ENCODE peak calls at places on chromosomes 5 and 9, in five cellular contexts. One of them, this sample, is unnamed.
A peak's percentile ranks its signal among the peaks of the same experiment; 100 is the strongest.

GRCh38 chr9:12933957-12934356 is 159.1 kb downstream of the LURAP1L start:
- DNase-seq in A549: peak; percentile 44
- DNase-seq in GM12878: no peak
- DNase-seq in K562: no peak
- DNase-seq in GM23338: peak; percentile 45
- DNase-seq in this sample: no peak

GRCh38 chr9:127008076-127008475 is 93.5 kb downstream of the RALGPS1 start:
- DNase-seq in A549: no peak
- DNase-seq in GM12878: no peak
- DNase-seq in K562: no peak
- DNase-seq in GM23338: no peak
- DNase-seq in this sample: no peak

GRCh38 chr5:82365744-82366228 is 87.6 kb upstream of the RPS23 start:
- DNase-seq in A549: peak; percentile 53
- DNase-seq in GM12878: no peak
- DNase-seq in K562: no peak
- DNase-seq in GM23338: no peak
- DNase-seq in this sample: peak; percentile 87

GRCh38 chr9:99023831-99024230 is 80.1 kb downstream of the COL15A1 start:
- DNase-seq in A549: no peak
- DNase-seq in GM12878: no peak
- DNase-seq in K562: no peak
- DNase-seq in GM23338: no peak
- DNase-seq in this sample: no peak

GRCh38 chr9:109286981-109287380 is 33.9 kb downstream of the EPB41L4B start:
- DNase-seq in A549: no peak
- DNase-seq in GM12878: no peak
- DNase-seq in K562: peak; percentile 56
- DNase-seq in GM23338: no peak
- DNase-seq in this sample: no peak

GRCh38 chr5:96605144-96605543 is 57.0 kb upstream of the CAST start:
- DNase-seq in A549: no peak
- DNase-seq in GM12878: no peak
- DNase-seq in K562: no peak
- DNase-seq in GM23338: no peak
- DNase-seq in this sample: no peak

GRCh38 chr5:119328753-119329602 is 26.8 kb upstream of the TNFAIP8 start:
- DNase-seq in A549: no peak
- DNase-seq in GM12878: no peak
- DNase-seq in K562: no peak
- DNase-seq in GM23338: no peak
- DNase-seq in this sample: no peak

GRCh38 chr9:92745236-92745790 is 19.3 kb downstream of the BICD2 start:
- DNase-seq in A549: no peak
- DNase-seq in GM12878: no peak
- DNase-seq in K562: no peak
- DNase-seq in GM23338: no peak
- DNase-seq in this sample: no peak

GRCh38 chr5:57225553-57225952 is 51.7 kb downstream of the GPBP1 start:
- DNase-seq in A549: no peak
- DNase-seq in GM12878: no peak
- DNase-seq in K562: no peak
- DNase-seq in GM23338: no peak
- DNase-seq in this sample: no peak

GRCh38 chr5:149471406-149472183 is 79.6 kb downstream of the CSNK1A1 start:
- DNase-seq in A549: peak; percentile 84
- DNase-seq in GM12878: no peak
- DNase-seq in K562: peak; percentile 54
- DNase-seq in GM23338: no peak
- DNase-seq in this sample: no peak

GRCh38 chr5:54317511-54318260 is 7.3 kb upstream of the ARL15 start:
- DNase-seq in A549: no peak
- DNase-seq in GM12878: no peak
- DNase-seq in K562: no peak
- DNase-seq in GM23338: no peak
- DNase-seq in this sample: no peak

GRCh38 chr5:126099077-126099476 is 324.1 kb upstream of the GRAMD2B start:
- DNase-seq in A549: no peak
- DNase-seq in GM12878: no peak
- DNase-seq in K562: no peak
- DNase-seq in GM23338: no peak
- DNase-seq in this sample: no peak

GRCh38 chr5:157870837-157871834 is 12.2 kb upstream of the CLINT1 start:
- DNase-seq in A549: peak; percentile 93
- DNase-seq in GM12878: no peak
- DNase-seq in K562: no peak
- DNase-seq in GM23338: no peak
- DNase-seq in this sample: peak; percentile 20

GRCh38 chr5:90983148-90983547 is 400.0 kb downstream of the ARRDC3 start:
- DNase-seq in A549: peak; percentile 95
- DNase-seq in GM12878: no peak
- DNase-seq in K562: peak; percentile 47
- DNase-seq in GM23338: no peak
- DNase-seq in this sample: peak; percentile 66
- TF ChIP-seq JUNB in A549: peak; percentile 97
- TF ChIP-seq JUNB in GM12878: no peak
- TF ChIP-seq JUNB in K562: no peak
- TF ChIP-seq JUNB in GM23338: no peak
- TF ChIP-seq JUNB in this sample: no peak

DNA sequence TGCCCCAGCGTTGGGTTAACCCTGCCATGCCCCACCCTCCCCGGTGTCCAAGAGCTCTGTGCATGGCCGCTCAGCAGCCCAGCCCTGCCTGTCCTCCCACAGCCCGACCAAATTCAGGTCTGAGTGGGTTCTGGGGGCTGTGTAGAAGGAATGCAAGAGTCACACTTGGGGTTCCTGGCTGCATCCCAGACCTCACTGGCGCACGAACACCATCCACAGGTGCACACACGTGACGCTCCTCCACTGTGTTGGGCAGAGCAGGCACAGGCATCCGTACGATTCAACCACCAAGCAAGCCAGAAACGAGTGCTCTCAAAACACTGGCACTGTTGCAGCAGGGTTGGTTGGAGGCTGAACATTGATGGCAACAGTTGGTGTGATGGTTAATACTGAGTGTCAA is 93.9 kb downstream of the OLFM1 start:
- DNase-seq in A549: no peak
- DNase-seq in GM12878: no peak
- DNase-seq in K562: no peak
- DNase-seq in GM23338: no peak
- DNase-seq in this sample: no peak
- TF ChIP-seq JUNB in A549: no peak
- TF ChIP-seq JUNB in GM12878: no peak
- TF ChIP-seq JUNB in K562: no peak
- TF ChIP-seq JUNB in GM23338: no peak
- TF ChIP-seq JUNB in this sample: no peak

GRCh38 chr9:133301253-133302230 is 26.5 kb upstream of the ABO start:
- DNase-seq in A549: no peak
- DNase-seq in GM12878: no peak
- DNase-seq in K562: no peak
- DNase-seq in GM23338: no peak
- DNase-seq in this sample: no peak
- TF ChIP-seq JUNB in A549: no peak
- TF ChIP-seq JUNB in GM12878: no peak
- TF ChIP-seq JUNB in K562: no peak
- TF ChIP-seq JUNB in GM23338: no peak
- TF ChIP-seq JUNB in this sample: no peak

DNA sequence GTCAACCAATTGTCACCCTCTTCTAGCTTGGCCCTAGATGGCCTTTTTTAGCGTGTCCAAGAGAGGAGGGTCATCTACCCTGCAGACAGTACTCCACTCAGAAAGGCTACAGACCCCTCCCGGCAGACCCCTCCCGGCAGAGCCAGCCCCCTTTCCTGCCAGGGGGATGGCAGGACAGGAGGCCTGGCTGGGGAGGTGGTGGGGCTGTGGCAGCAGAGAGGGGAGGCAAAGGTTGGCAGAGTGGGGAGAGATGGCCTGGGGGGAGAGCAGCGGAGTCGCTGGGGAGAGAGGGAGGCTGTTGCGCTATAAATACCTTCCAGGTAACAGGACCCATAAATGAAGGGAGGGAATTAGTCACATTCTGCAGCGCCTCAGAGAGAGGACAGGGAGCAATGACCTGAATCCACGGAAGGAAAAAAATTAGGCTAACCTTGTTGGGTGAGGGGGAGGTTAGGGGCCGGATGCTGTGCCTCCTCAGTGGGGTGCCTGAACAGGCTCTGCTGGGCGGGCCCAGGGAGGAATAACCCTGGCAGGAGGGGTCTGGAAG is 32.9 kb upstream of the PSD2 start:
- DNase-seq in A549: no peak
- DNase-seq in GM12878: no peak
- DNase-seq in K562: no peak
- DNase-seq in GM23338: no peak
- DNase-seq in this sample: no peak
- TF ChIP-seq JUNB in A549: no peak
- TF ChIP-seq JUNB in GM12878: no peak
- TF ChIP-seq JUNB in K562: no peak
- TF ChIP-seq JUNB in GM23338: no peak
- TF ChIP-seq JUNB in this sample: no peak

GRCh38 chr5:170782438-170782837 is 1.1 kb upstream of the GABRP start:
- DNase-seq in A549: no peak
- DNase-seq in GM12878: no peak
- DNase-seq in K562: no peak
- DNase-seq in GM23338: no peak
- DNase-seq in this sample: no peak

GRCh38 chr5:170788626-170789304 is 5.2 kb downstream of the GABRP start:
- DNase-seq in A549: no peak
- DNase-seq in GM12878: no peak
- DNase-seq in K562: no peak
- DNase-seq in GM23338: no peak
- DNase-seq in this sample: no peak

GRCh38 chr5:170791325-170791954 is 7.9 kb downstream of the GABRP start:
- DNase-seq in A549: peak; percentile 66
- DNase-seq in GM12878: no peak
- DNase-seq in K562: peak; percentile 24
- DNase-seq in GM23338: peak; percentile 93
- DNase-seq in this sample: peak; percentile 27

GRCh38 chr5:170783498-170784247 is at the start of gene GABRP:
- DNase-seq in A549: no peak
- DNase-seq in GM12878: no peak
- DNase-seq in K562: no peak
- DNase-seq in GM23338: no peak
- DNase-seq in this sample: no peak

GRCh38 chr5:170787216-170787615 is 3.7 kb downstream of the GABRP start:
- DNase-seq in A549: no peak
- DNase-seq in GM12878: no peak
- DNase-seq in K562: no peak
- DNase-seq in GM23338: no peak
- DNase-seq in this sample: no peak
- TF ChIP-seq JUNB in A549: no peak
- TF ChIP-seq JUNB in GM12878: no peak
- TF ChIP-seq JUNB in K562: no peak
- TF ChIP-seq JUNB in GM23338: no peak
- TF ChIP-seq JUNB in this sample: no peak

GRCh38 chr9:71691036-71691435 is 77.3 kb downstream of the CEMIP2 start:
- DNase-seq in A549: no peak
- DNase-seq in GM12878: no peak
- DNase-seq in K562: no peak
- DNase-seq in GM23338: no peak
- DNase-seq in this sample: no peak

GRCh38 chr9:71693607-71694006 is 74.7 kb downstream of the CEMIP2 start:
- DNase-seq in A549: no peak
- DNase-seq in GM12878: no peak
- DNase-seq in K562: no peak
- DNase-seq in GM23338: no peak
- DNase-seq in this sample: no peak

GRCh38 chr9:71690058-71690691 is 78.1 kb downstream of the CEMIP2 start:
- DNase-seq in A549: no peak
- DNase-seq in GM12878: no peak
- DNase-seq in K562: no peak
- DNase-seq in GM23338: no peak
- DNase-seq in this sample: no peak

GRCh38 chr9:71694332-71694731 is 74.0 kb downstream of the CEMIP2 start:
- DNase-seq in A549: no peak
- DNase-seq in GM12878: no peak
- DNase-seq in K562: no peak
- DNase-seq in GM23338: no peak
- DNase-seq in this sample: no peak

DNA sequence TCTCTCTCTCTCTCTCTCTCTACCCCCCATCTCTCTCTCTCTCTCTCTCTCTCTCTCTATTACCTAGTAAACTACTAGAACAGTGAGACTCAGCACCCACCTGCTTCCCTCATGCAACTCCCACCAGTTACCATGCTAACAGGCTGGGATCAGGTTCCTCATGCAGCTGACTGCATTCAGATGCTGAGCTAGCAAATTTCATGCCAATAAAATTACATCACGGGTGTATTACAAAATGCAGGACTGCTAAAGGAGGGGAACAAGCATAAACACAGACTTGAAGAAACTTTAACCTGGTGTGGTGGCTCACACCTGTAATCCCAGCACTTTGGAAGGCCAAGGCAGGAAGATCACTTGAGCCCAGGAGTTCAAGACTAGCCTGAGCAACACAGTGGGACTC is 76.0 kb downstream of the CEMIP2 start:
- DNase-seq in A549: no peak
- DNase-seq in GM12878: no peak
- DNase-seq in K562: no peak
- DNase-seq in GM23338: no peak
- DNase-seq in this sample: no peak
- TF ChIP-seq JUNB in A549: no peak
- TF ChIP-seq JUNB in GM12878: no peak
- TF ChIP-seq JUNB in K562: no peak
- TF ChIP-seq JUNB in GM23338: no peak
- TF ChIP-seq JUNB in this sample: no peak

DNA sequence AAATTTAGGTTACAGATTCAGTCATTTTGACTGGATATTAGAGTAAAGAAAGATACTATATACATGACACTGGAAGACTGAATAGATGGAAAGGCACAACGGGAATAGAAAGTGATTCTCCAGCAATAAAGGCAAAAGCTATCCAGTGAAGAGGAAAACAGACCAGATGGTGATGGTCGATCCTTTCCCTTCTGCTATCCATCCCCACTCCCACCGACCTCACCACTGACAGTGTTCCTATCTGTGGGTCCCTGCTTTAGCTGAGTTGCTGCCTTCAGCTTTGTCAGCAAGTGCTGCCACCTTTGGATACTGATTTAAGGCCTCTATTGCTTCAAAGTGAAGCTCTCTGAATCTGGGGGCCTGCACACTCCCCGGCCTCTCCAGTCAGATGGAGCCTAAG is 32.4 kb downstream of the EPB41L4A start:
- DNase-seq in A549: no peak
- DNase-seq in GM12878: no peak
- DNase-seq in K562: no peak
- DNase-seq in GM23338: no peak
- DNase-seq in this sample: no peak
- TF ChIP-seq JUNB in A549: no peak
- TF ChIP-seq JUNB in GM12878: no peak
- TF ChIP-seq JUNB in K562: no peak
- TF ChIP-seq JUNB in GM23338: no peak
- TF ChIP-seq JUNB in this sample: no peak

GRCh38 chr5:142104491-142104890 is 4.1 kb upstream of the NDFIP1 start:
- DNase-seq in A549: no peak
- DNase-seq in GM12878: no peak
- DNase-seq in K562: no peak
- DNase-seq in GM23338: no peak
- DNase-seq in this sample: no peak
- TF ChIP-seq JUNB in A549: no peak
- TF ChIP-seq JUNB in GM12878: no peak
- TF ChIP-seq JUNB in K562: no peak
- TF ChIP-seq JUNB in GM23338: no peak
- TF ChIP-seq JUNB in this sample: no peak